ENCODE peak calls at places on chromosome X, in nine cellular contexts. One of them, this sample, is unnamed.

GRCh38 chrX:154648931-154649863 is 4.2 kb downstream of the CTAG2 start:
- DNase-seq in breast epithelium: no peak
- DNase-seq in HCT116: no peak
- DNase-seq in GM23338: no peak
- DNase-seq in stomach: no peak
- DNase-seq in SK-N-SH: no peak
- DNase-seq in sigmoid colon: no peak
- DNase-seq in transverse colon: no peak
- DNase-seq in H1: no peak
- DNase-seq in this sample: peak; percentile 76

GRCh38 chrX:35919536-35920309 is at the start of gene CFAP47:
- DNase-seq in transverse colon: peak; percentile 12
- DNase-seq in H1: peak; percentile 50
- DNase-seq in stomach: peak; percentile 30
- DNase-seq in GM23338: peak; percentile 78
- DNase-seq in HCT116: no peak
- DNase-seq in SK-N-SH: peak; percentile 25
- DNase-seq in sigmoid colon: no peak
- DNase-seq in breast epithelium: no peak
- DNase-seq in this sample: peak; percentile 63

GRCh38 chrX:2692221-2693122 is 1.4 kb downstream of the CD99 start:
- DNase-seq in breast epithelium: no peak
- DNase-seq in HCT116: no peak
- DNase-seq in SK-N-SH: peak; percentile 17
- DNase-seq in GM23338: peak; percentile 50
- DNase-seq in sigmoid colon: no peak
- DNase-seq in transverse colon: peak; percentile 27
- DNase-seq in stomach: peak; percentile 44
- DNase-seq in H1: no peak
- DNase-seq in this sample: peak; percentile 84

GRCh38 chrX:136228808-136229207 is 22.4 kb downstream of the MAP7D3 start:
- DNase-seq in transverse colon: no peak
- DNase-seq in breast epithelium: no peak
- DNase-seq in SK-N-SH: no peak
- DNase-seq in GM23338: no peak
- DNase-seq in HCT116: no peak
- DNase-seq in H1: no peak
- DNase-seq in stomach: no peak
- DNase-seq in sigmoid colon: no peak
- DNase-seq in this sample: no peak

GRCh38 chrX:109709129-109709631 is 23.9 kb downstream of the ACSL4 start:
- DNase-seq in transverse colon: no peak
- DNase-seq in GM23338: peak; percentile 8
- DNase-seq in sigmoid colon: no peak
- DNase-seq in stomach: no peak
- DNase-seq in H1: no peak
- DNase-seq in breast epithelium: no peak
- DNase-seq in HCT116: peak; percentile 19
- DNase-seq in SK-N-SH: no peak
- DNase-seq in this sample: no peak

GRCh38 chrX:140505421-140506337 is 810 bp upstream of the SOX3 start:
- DNase-seq in breast epithelium: no peak
- DNase-seq in stomach: no peak
- DNase-seq in GM23338: peak; percentile 65
- DNase-seq in HCT116: no peak
- DNase-seq in SK-N-SH: peak; percentile 22
- DNase-seq in H1: peak; percentile 53
- DNase-seq in transverse colon: no peak
- DNase-seq in sigmoid colon: no peak
- DNase-seq in this sample: no peak

GRCh38 chrX:46325312-46325877 is 219.8 kb downstream of the ZNF674 start:
- DNase-seq in H1: no peak
- DNase-seq in SK-N-SH: no peak
- DNase-seq in GM23338: peak; percentile 58
- DNase-seq in sigmoid colon: no peak
- DNase-seq in breast epithelium: peak; percentile 18
- DNase-seq in transverse colon: no peak
- DNase-seq in stomach: no peak
- DNase-seq in HCT116: peak; percentile 86
- DNase-seq in this sample: no peak

GRCh38 chrX:56805399-56805798 is 76.4 kb downstream of the NBDY start:
- DNase-seq in transverse colon: no peak
- DNase-seq in SK-N-SH: no peak
- DNase-seq in GM23338: no peak
- DNase-seq in sigmoid colon: no peak
- DNase-seq in H1: no peak
- DNase-seq in stomach: no peak
- DNase-seq in breast epithelium: no peak
- DNase-seq in HCT116: no peak
- DNase-seq in this sample: peak; percentile 63

GRCh38 chrX:96591418-96591817 is 93.2 kb upstream of the DIAPH2 start:
- DNase-seq in HCT116: no peak
- DNase-seq in GM23338: no peak
- DNase-seq in stomach: no peak
- DNase-seq in transverse colon: no peak
- DNase-seq in SK-N-SH: no peak
- DNase-seq in breast epithelium: no peak
- DNase-seq in sigmoid colon: no peak
- DNase-seq in H1: no peak
- DNase-seq in this sample: no peak

GRCh38 chrX:151609222-151609621 is 45.7 kb downstream of the PASD1 start:
- DNase-seq in breast epithelium: no peak
- DNase-seq in GM23338: no peak
- DNase-seq in stomach: no peak
- DNase-seq in HCT116: no peak
- DNase-seq in H1: no peak
- DNase-seq in sigmoid colon: no peak
- DNase-seq in transverse colon: no peak
- DNase-seq in SK-N-SH: no peak
- DNase-seq in this sample: no peak

GRCh38 chrX:69607616-69608015 is 8.3 kb upstream of the EDA start:
- DNase-seq in transverse colon: no peak
- DNase-seq in GM23338: no peak
- DNase-seq in stomach: no peak
- DNase-seq in sigmoid colon: no peak
- DNase-seq in H1: no peak
- DNase-seq in HCT116: no peak
- DNase-seq in breast epithelium: no peak
- DNase-seq in SK-N-SH: no peak
- DNase-seq in this sample: no peak

GRCh38 chrX:13112499-13112898 is 68.1 kb upstream of the FAM9C start:
- DNase-seq in H1: no peak
- DNase-seq in GM23338: no peak
- DNase-seq in sigmoid colon: no peak
- DNase-seq in SK-N-SH: no peak
- DNase-seq in transverse colon: no peak
- DNase-seq in HCT116: no peak
- DNase-seq in stomach: no peak
- DNase-seq in breast epithelium: no peak
- DNase-seq in this sample: no peak

GRCh38 chrX:54029543-54030143 is 14.6 kb downstream of the PHF8 start:
- DNase-seq in breast epithelium: peak; percentile 54
- DNase-seq in H1: no peak
- DNase-seq in HCT116: no peak
- DNase-seq in SK-N-SH: no peak
- DNase-seq in GM23338: no peak
- DNase-seq in stomach: peak; percentile 80
- DNase-seq in sigmoid colon: peak; percentile 42
- DNase-seq in transverse colon: no peak
- DNase-seq in this sample: no peak

GRCh38 chrX:44330227-44330626 is 13.2 kb downstream of the EFHC2 start:
- DNase-seq in sigmoid colon: no peak
- DNase-seq in H1: no peak
- DNase-seq in stomach: no peak
- DNase-seq in GM23338: no peak
- DNase-seq in breast epithelium: no peak
- DNase-seq in transverse colon: no peak
- DNase-seq in HCT116: no peak
- DNase-seq in SK-N-SH: no peak
- DNase-seq in this sample: no peak

GRCh38 chrX:17876135-17876534 is 15.0 kb upstream of the RAI2 start:
- DNase-seq in transverse colon: no peak
- DNase-seq in sigmoid colon: no peak
- DNase-seq in HCT116: peak; percentile 2
- DNase-seq in GM23338: peak; percentile 32
- DNase-seq in breast epithelium: no peak
- DNase-seq in SK-N-SH: no peak
- DNase-seq in stomach: no peak
- DNase-seq in H1: no peak
- DNase-seq in this sample: no peak

GRCh38 chrX:140274761-140275525 is 229.9 kb downstream of the SOX3 start:
- DNase-seq in HCT116: no peak
- DNase-seq in H1: no peak
- DNase-seq in sigmoid colon: no peak
- DNase-seq in GM23338: peak; percentile 36
- DNase-seq in breast epithelium: no peak
- DNase-seq in SK-N-SH: no peak
- DNase-seq in transverse colon: no peak
- DNase-seq in stomach: no peak
- DNase-seq in this sample: no peak

GRCh38 chrX:119755981-119756533 is 2.3 kb upstream of the SOWAHD start:
- DNase-seq in breast epithelium: no peak
- DNase-seq in HCT116: no peak
- DNase-seq in SK-N-SH: no peak
- DNase-seq in sigmoid colon: no peak
- DNase-seq in H1: no peak
- DNase-seq in stomach: peak; percentile 29
- DNase-seq in GM23338: no peak
- DNase-seq in transverse colon: peak; percentile 51
- DNase-seq in this sample: peak; percentile 76

GRCh38 chrX:70032797-70033196 is 16.9 kb downstream of the AWAT2 start:
- DNase-seq in SK-N-SH: no peak
- DNase-seq in HCT116: no peak
- DNase-seq in H1: no peak
- DNase-seq in breast epithelium: no peak
- DNase-seq in transverse colon: no peak
- DNase-seq in sigmoid colon: no peak
- DNase-seq in stomach: no peak
- DNase-seq in GM23338: no peak
- DNase-seq in this sample: no peak

GRCh38 chrX:39816871-39817731 is 280.7 kb downstream of the BCOR start:
- DNase-seq in HCT116: no peak
- DNase-seq in sigmoid colon: no peak
- DNase-seq in H1: peak; percentile 50
- DNase-seq in breast epithelium: no peak
- DNase-seq in GM23338: peak; percentile 86
- DNase-seq in stomach: no peak
- DNase-seq in SK-N-SH: no peak
- DNase-seq in transverse colon: no peak
- DNase-seq in this sample: peak; percentile 59
- H3K4me3 ChIP-seq in HCT116: no peak overlapping the region
- H3K4me3 ChIP-seq in sigmoid colon: no peak overlapping the region
- H3K4me3 ChIP-seq in H1: peak overlapping the region; percentile 11
- H3K4me3 ChIP-seq in breast epithelium: no peak overlapping the region
- H3K4me3 ChIP-seq in GM23338: peak overlapping the region; percentile 43
- H3K4me3 ChIP-seq in stomach: no peak overlapping the region
- H3K4me3 ChIP-seq in SK-N-SH: no peak overlapping the region
- H3K4me3 ChIP-seq in transverse colon: no peak overlapping the region
- H3K4me3 ChIP-seq in this sample: no peak overlapping the region

DNA sequence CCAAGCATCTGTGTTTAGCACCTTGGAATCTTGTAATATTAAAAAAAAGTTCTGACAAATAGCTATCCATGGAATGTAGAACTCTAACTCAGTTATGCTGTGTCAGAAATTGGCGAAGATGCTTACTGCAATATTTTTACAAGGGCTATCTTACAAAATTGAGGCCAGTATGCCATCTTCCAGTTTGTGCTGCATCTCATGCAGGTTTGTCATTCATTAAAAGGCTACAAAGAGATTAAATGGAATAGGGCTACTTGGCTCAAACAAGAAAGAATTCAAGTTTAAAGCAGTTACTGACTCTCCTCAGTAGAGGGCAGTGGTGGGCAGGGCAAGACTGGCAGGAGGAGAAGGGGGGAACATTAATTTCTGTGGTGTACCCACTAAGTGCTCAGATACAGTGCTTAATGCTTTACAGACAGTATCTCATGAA is 66.5 kb downstream of the SHROOM4 start:
- DNase-seq in SK-N-SH: peak; percentile 10
- DNase-seq in H1: no peak
- DNase-seq in stomach: no peak
- DNase-seq in HCT116: no peak
- DNase-seq in transverse colon: no peak
- DNase-seq in sigmoid colon: no peak
- DNase-seq in breast epithelium: no peak
- DNase-seq in GM23338: peak; percentile 49
- DNase-seq in this sample: no peak
- TF ChIP-seq CTCF in SK-N-SH: peak; percentile 82
- TF ChIP-seq CTCF in H1: no peak
- TF ChIP-seq CTCF in stomach: no peak
- TF ChIP-seq CTCF in HCT116: peak; percentile 34
- TF ChIP-seq CTCF in transverse colon: peak; percentile 54
- TF ChIP-seq CTCF in sigmoid colon: peak; percentile 55
- TF ChIP-seq CTCF in breast epithelium: peak; percentile 46
- TF ChIP-seq CTCF in GM23338: peak; percentile 78
- TF ChIP-seq CTCF in this sample: no peak

DNA sequence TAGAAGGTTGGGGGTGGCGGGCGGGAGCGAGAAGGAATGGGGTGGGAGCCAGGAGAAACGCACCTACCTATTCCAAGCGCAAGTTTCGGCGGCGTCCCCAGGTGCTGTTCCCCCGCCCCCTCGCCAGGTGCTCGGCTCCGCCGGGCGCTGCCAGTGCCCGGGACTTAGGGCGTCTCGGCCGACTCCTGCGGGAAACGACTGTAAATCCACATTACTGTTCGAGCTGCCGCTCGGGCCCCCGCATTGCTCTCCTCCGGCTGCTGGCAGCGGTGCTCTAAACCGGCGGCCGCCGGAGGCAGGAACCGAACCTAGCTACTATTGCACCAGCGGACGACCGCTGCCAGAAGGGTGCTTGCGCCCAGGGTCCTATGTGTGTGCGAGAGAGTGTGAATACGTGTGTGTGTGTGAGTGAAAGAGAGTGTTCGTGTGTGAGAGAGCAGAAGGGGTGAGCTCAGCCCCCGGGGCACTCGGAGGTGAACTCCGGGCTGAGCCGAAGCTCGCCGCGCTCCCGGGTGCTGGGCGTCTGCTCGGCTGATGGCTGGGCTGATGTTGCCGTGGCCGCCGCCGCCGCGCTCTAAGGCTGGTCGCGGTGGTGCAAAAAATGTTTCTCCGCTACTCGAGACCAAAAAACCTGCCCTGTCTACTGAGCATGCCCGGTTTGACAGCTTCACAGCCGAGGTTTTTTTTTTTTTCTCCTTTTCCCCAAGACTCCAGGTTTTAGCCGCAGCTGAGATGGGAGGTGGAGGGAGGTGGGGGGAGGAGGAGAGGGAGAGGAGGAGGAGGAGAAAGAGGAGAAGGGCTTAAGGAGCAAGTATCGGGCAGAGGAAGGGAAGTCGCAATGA is 115.7 kb upstream of the TEX13C start:
- DNase-seq in transverse colon: no peak
- DNase-seq in SK-N-SH: peak; percentile 27
- DNase-seq in stomach: no peak
- DNase-seq in GM23338: peak; percentile 59
- DNase-seq in sigmoid colon: no peak
- DNase-seq in H1: no peak
- DNase-seq in breast epithelium: no peak
- DNase-seq in HCT116: no peak
- DNase-seq in this sample: peak; percentile 80
- TF ChIP-seq POLR2AphosphoS5 in transverse colon: no peak
- TF ChIP-seq POLR2AphosphoS5 in SK-N-SH: no peak
- TF ChIP-seq POLR2AphosphoS5 in stomach: no peak
- TF ChIP-seq POLR2AphosphoS5 in GM23338: no peak
- TF ChIP-seq POLR2AphosphoS5 in sigmoid colon: no peak
- TF ChIP-seq POLR2AphosphoS5 in H1: no peak
- TF ChIP-seq POLR2AphosphoS5 in breast epithelium: no peak
- TF ChIP-seq POLR2AphosphoS5 in HCT116: no peak
- TF ChIP-seq POLR2AphosphoS5 in this sample: no peak

GRCh38 chrX:47618923-47619485 is 653 bp downstream of the SYN1 start:
- DNase-seq in sigmoid colon: no peak
- DNase-seq in GM23338: no peak
- DNase-seq in HCT116: no peak
- DNase-seq in H1: no peak
- DNase-seq in transverse colon: no peak
- DNase-seq in SK-N-SH: no peak
- DNase-seq in stomach: no peak
- DNase-seq in breast epithelium: no peak
- DNase-seq in this sample: no peak
- H3K4me3 ChIP-seq in sigmoid colon: no peak overlapping the region
- H3K4me3 ChIP-seq in GM23338: peak overlapping the region; percentile 51
- H3K4me3 ChIP-seq in HCT116: no peak overlapping the region
- H3K4me3 ChIP-seq in H1: peak overlapping the region; percentile 32
- H3K4me3 ChIP-seq in transverse colon: no peak overlapping the region
- H3K4me3 ChIP-seq in SK-N-SH: peak overlapping the region; percentile 48
- H3K4me3 ChIP-seq in stomach: peak overlapping the region; percentile 39
- H3K4me3 ChIP-seq in breast epithelium: no peak overlapping the region
- H3K4me3 ChIP-seq in this sample: peak overlapping the region; percentile 14

This sample was measured in spleen.